ENCODE peak calls at places on chromosomes 1 and 21, in eight cellular contexts. W is A549; L is brain microvascular endothelial cell; R is lower lobe of right lung; K is naive thymus-derived CD4-positive, alpha-beta T cell; B is pancreas; U is heart left ventricle; H is tibial artery. A is an unnamed sample.
A peak's percentile ranks its signal among the peaks of the same experiment; 100 is the strongest.

GRCh38 chr1:93681095-93681548 is 515 bp downstream of the BCAR3 start:
- DNase-seq in W (no peak), L (no peak), R (peak; percentile 49), K (no peak), B (peak; percentile 64), U (no peak), H (no peak), A (peak; percentile 83)

GRCh38 chr1:30134466-30135217 is 588.7 kb downstream of the MATN1 start:
- DNase-seq in W (no peak), L (no peak), R (no peak), K (no peak), B (no peak), U (no peak), H (no peak), A (no peak)

GRCh38 chr1:153919879-153920852 is 2.6 kb downstream of the GATAD2B start:
- DNase-seq in W (no peak), L (no peak), R (no peak), K (peak; percentile 36), B (no peak), U (no peak), H (no peak), A (no peak)

GRCh38 chr1:30919025-30919881 is 10.7 kb upstream of the SDC3 start:
- DNase-seq in W (no peak), L (peak; percentile 36), R (no peak), K (no peak), B (no peak), U (no peak), H (no peak), A (no peak)

GRCh38 chr1:231139659-231140650 is 21.9 kb upstream of the TRIM67 start:
- DNase-seq in W (peak; percentile 51), L (peak; percentile 97), R (no peak), K (no peak), B (no peak), U (no peak), H (no peak), A (no peak)

GRCh38 chr1:161723459-161724149 is 2.3 kb downstream of the FCRLB start:
- DNase-seq in W (no peak), L (no peak), R (no peak), K (no peak), B (no peak), U (no peak), H (no peak), A (no peak)

GRCh38 chr1:74763714-74764301 is 30.9 kb downstream of the TYW3 start:
- DNase-seq in W (no peak), L (no peak), R (no peak), K (no peak), B (no peak), U (no peak), H (no peak), A (no peak)

GRCh38 chr21:46515109-46515508 is 56.4 kb downstream of the DIP2A start:
- DNase-seq in W (no peak), L (no peak), R (no peak), K (peak; percentile 19), B (peak; percentile 78), U (peak; percentile 69), H (no peak), A (no peak)

GRCh38 chr21:32413697-32414578 is 1.4 kb downstream of the EVA1C start:
- DNase-seq in W (no peak), L (no peak), R (peak; percentile 80), K (peak; percentile 13), B (no peak), U (no peak), H (no peak), A (no peak)

GRCh38 chr21:31098576-31099005 is 60.3 kb upstream of the KRTAP19-8 start:
- DNase-seq in W (no peak), L (peak; percentile 62), R (peak; percentile 80), K (peak; percentile 70), B (peak; percentile 82), U (peak; percentile 79), H (peak; percentile 75), A (peak; percentile 61)

GRCh38 chr1:172351761-172352161 is 68.7 kb upstream of the C1orf105 start:
- DNase-seq in W (no peak), L (peak; percentile 48), R (no peak), K (no peak), B (no peak), U (no peak), H (no peak), A (no peak)

GRCh38 chr1:212847549-212847948 is at the start of gene SPATA45:
- DNase-seq in W (no peak), L (no peak), R (no peak), K (no peak), B (no peak), U (no peak), H (no peak), A (no peak)

GRCh38 chr1:32538887-32539583 is at the start of gene ZBTB8A:
- DNase-seq in W (peak; percentile 64), L (peak; percentile 40), R (peak; percentile 62), K (no peak), B (peak; percentile 68), U (no peak), H (peak; percentile 74), A (no peak)

GRCh38 chr1:23589506-23589872 is 30.2 kb upstream of the ID3 start:
- DNase-seq in W (no peak), L (no peak), R (no peak), K (no peak), B (no peak), U (no peak), H (no peak), A (no peak)

GRCh38 chr1:116289219-116289618 is 83.8 kb upstream of the ATP1A1 start:
- DNase-seq in W (no peak), L (no peak), R (no peak), K (no peak), B (no peak), U (no peak), H (no peak), A (no peak)

GRCh38 chr1:162253790-162254189 is 122.9 kb downstream of the SPATA46 start:
- DNase-seq in W (no peak), L (no peak), R (no peak), K (no peak), B (no peak), U (no peak), H (no peak), A (no peak)

GRCh38 chr1:152954436-152954835 is 7.4 kb downstream of the SPRR5 start:
- DNase-seq in W (no peak), L (no peak), R (no peak), K (no peak), B (no peak), U (no peak), H (no peak), A (no peak)

GRCh38 chr21:44360174-44360573 is 6.8 kb downstream of the TRPM2 start:
- DNase-seq in W (no peak), L (no peak), R (no peak), K (no peak), B (no peak), U (peak; percentile 66), H (no peak), A (no peak)

GRCh38 chr1:40312238-40313205 is 4.6 kb downstream of the COL9A2 start:
- DNase-seq in W (no peak), L (no peak), R (peak; percentile 85), K (no peak), B (no peak), U (no peak), H (no peak), A (peak; percentile 80)

GRCh38 chr1:71780681-71781080 is 501.7 kb downstream of the NEGR1 start:
- DNase-seq in W (no peak), L (no peak), R (no peak), K (no peak), B (no peak), U (no peak), H (no peak), A (no peak)

GRCh38 chr1:178938281-178938958 is 67.5 kb upstream of the ANGPTL1 start:
- DNase-seq in W (no peak), L (no peak), R (no peak), K (no peak), B (no peak), U (no peak), H (peak; percentile 63), A (no peak)

GRCh38 chr1:204085876-204086275 is 13.0 kb downstream of the SOX13 start:
- DNase-seq in W (no peak), L (no peak), R (no peak), K (no peak), B (no peak), U (peak; percentile 14), H (peak; percentile 11), A (no peak)

GRCh38 chr1:204081156-204081790 is 8.4 kb downstream of the SOX13 start:
- DNase-seq in W (no peak), L (no peak), R (no peak), K (no peak), B (no peak), U (no peak), H (no peak), A (no peak)

GRCh38 chr1:204084247-204084772 is 11.4 kb downstream of the SOX13 start:
- DNase-seq in W (no peak), L (no peak), R (peak; percentile 81), K (no peak), B (peak; percentile 86), U (no peak), H (peak; percentile 83), A (peak; percentile 84)

GRCh38 chr1:204081791-204082513 is 9.0 kb downstream of the SOX13 start:
- DNase-seq in W (no peak), L (no peak), R (no peak), K (no peak), B (no peak), U (no peak), H (no peak), A (no peak)

GRCh38 chr1:204083491-204083890 is 10.6 kb downstream of the SOX13 start:
- DNase-seq in W (no peak), L (no peak), R (no peak), K (no peak), B (no peak), U (no peak), H (no peak), A (no peak)
- H3K27ac ChIP-seq in W (peak overlapping the region; percentile 61), L (no peak overlapping the region), R (peak overlapping the region; percentile 86), K (no peak overlapping the region), B (peak overlapping the region; percentile 80), U (no peak overlapping the region), H (peak overlapping the region; percentile 95), A (peak overlapping the region; percentile 67)

GRCh38 chr1:173411835-173412742 is 65.0 kb upstream of the PRDX6 start:
- DNase-seq in W (no peak), L (peak; percentile 78), R (no peak), K (no peak), B (no peak), U (no peak), H (no peak), A (no peak)
- H3K27ac ChIP-seq in W (no peak overlapping the region), L (peak overlapping the region; percentile 7), R (no peak overlapping the region), K (no peak overlapping the region), B (no peak overlapping the region), U (no peak overlapping the region), H (no peak overlapping the region), A (no peak overlapping the region)

GRCh38 chr1:42004322-42004721 is 85.6 kb upstream of the HIVEP3 start:
- DNase-seq in W (no peak), L (no peak), R (no peak), K (no peak), B (no peak), U (no peak), H (no peak), A (no peak)
- H3K27ac ChIP-seq in W (no peak overlapping the region), L (no peak overlapping the region), R (no peak overlapping the region), K (no peak overlapping the region), B (no peak overlapping the region), U (no peak overlapping the region), H (no peak overlapping the region), A (no peak overlapping the region)

DNA sequence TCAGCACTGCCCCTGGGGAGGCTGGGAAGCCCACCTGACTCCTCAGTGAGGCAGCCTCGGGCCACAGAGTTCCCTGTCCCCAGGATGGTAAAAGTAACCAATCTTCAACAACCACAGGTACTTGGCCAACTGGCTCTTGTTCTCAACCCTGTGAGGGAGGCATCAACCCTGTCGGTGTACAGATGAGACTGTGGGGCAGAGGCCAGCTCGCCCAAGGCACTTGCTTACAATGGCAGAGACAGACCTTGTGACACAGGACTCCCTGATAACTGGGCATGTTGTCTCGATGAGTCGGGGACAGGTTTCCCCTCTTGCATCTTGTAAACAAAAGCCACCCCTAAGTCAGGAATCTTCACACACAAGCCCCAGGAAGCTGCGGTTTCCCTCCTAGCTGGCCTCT is 8.0 kb downstream of the SLC30A2 start:
- DNase-seq in W (no peak), L (no peak), R (no peak), K (no peak), B (no peak), U (no peak), H (no peak), A (no peak)
- H3K27ac ChIP-seq in W (no peak overlapping the region), L (no peak overlapping the region), R (no peak overlapping the region), K (no peak overlapping the region), B (peak overlapping the region; percentile 51), U (peak overlapping the region; percentile 97), H (no peak overlapping the region), A (no peak overlapping the region)